ENCODE peak calls at places on chromosomes 11 and 22, in seven cellular contexts. X is stimulated activated CD4-positive, alpha-beta T cell treated with anti-CD3 and anti-CD28 coated beads, Interleukin-1b, Interleukin-23, amount 100 ng/mL, for 24 hours; Q is astrocyte of the spinal cord; N is hypothalamus; K is ACHN; L is aorta; S is AG09309. B is an unnamed sample.

GRCh38 chr11:33068611-33069340 is 29.4 kb downstream of the TCP11L1 start:
- DNase-seq in X (no peak), S (no peak), L (no peak), Q (no peak), K (no peak), N (no peak), B (no peak)

GRCh38 chr11:65719887-65720236 is 736 bp downstream of the RNASEH2C start:
- DNase-seq in X (peak; percentile 23), K (no peak), S (no peak), L (peak; percentile 55), Q (peak; percentile 12), N (no peak), B (peak; percentile 43)

GRCh38 chr11:5620606-5621521 is 3.9 kb upstream of the TRIM34 start:
- DNase-seq in X (no peak), Q (peak; percentile 89), K (no peak), L (no peak), S (peak; percentile 78), N (no peak), B (no peak)

GRCh38 chr11:65307298-65308229 is 7.1 kb upstream of the CDC42EP2 start:
- DNase-seq in X (no peak), Q (no peak), K (no peak), L (no peak), N (no peak), S (no peak), B (no peak)

GRCh38 chr11:19714387-19715363 is 2.0 kb downstream of the NAV2 start:
- DNase-seq in K (peak; percentile 78), Q (peak; percentile 51), S (no peak), X (no peak), L (peak; percentile 78), N (peak; percentile 60), B (no peak)

GRCh38 chr11:406796-407650 is 7.8 kb downstream of the SIGIRR start:
- DNase-seq in K (peak; percentile 67), Q (peak; percentile 74), X (peak; percentile 88), N (peak; percentile 50), S (no peak), L (peak; percentile 89), B (peak; percentile 93)

GRCh38 chr11:31887180-31887579 is 76.1 kb upstream of the PAX6 start:
- DNase-seq in N (no peak), X (no peak), Q (no peak), L (no peak), K (peak; percentile 22), S (no peak), B (no peak)

GRCh38 chr22:25110846-25111578 is 88.6 kb upstream of the CRYBB3 start:
- DNase-seq in X (peak; percentile 24), S (peak; percentile 4), N (peak; percentile 44), L (peak; percentile 74), Q (peak; percentile 85), K (peak; percentile 77), B (peak; percentile 1)

GRCh38 chr11:17399236-17399635 is 10.8 kb upstream of the KCNJ11 start:
- DNase-seq in K (no peak), L (no peak), S (no peak), X (no peak), N (no peak), Q (no peak), B (no peak)

GRCh38 chr22:19520566-19521305 is 3.5 kb downstream of the CLDN5 start:
- DNase-seq in K (no peak), S (no peak), N (no peak), L (no peak), X (no peak), Q (no peak), B (no peak)

GRCh38 chr22:28002181-28002700 is 83.2 kb upstream of the PITPNB start:
- DNase-seq in S (no peak), K (no peak), X (no peak), L (no peak), N (no peak), Q (no peak), B (no peak)

GRCh38 chr22:20010307-20011122 is 6.1 kb downstream of the ARVCF start:
- DNase-seq in N (no peak), K (no peak), S (no peak), X (no peak), L (peak; percentile 29), Q (no peak), B (no peak)

GRCh38 chr22:33404723-33405122 is 346.5 kb upstream of the SYN3 start:
- DNase-seq in K (no peak), N (no peak), L (no peak), S (no peak), Q (no peak), X (no peak), B (no peak)

GRCh38 chr11:60193687-60194433 is 11.0 kb upstream of the MS4A6A start:
- DNase-seq in K (peak; percentile 65), X (peak; percentile 41), S (no peak), Q (peak; percentile 1), L (peak; percentile 53), N (peak; percentile 3), B (peak; percentile 82)

GRCh38 chr22:43168416-43169309 is 17.3 kb downstream of the TSPO start:
- DNase-seq in S (no peak), K (no peak), L (peak; percentile 65), X (no peak), Q (peak; percentile 35), N (no peak), B (no peak)

GRCh38 chr22:37209140-37209845 is 3.0 kb downstream of the SSTR3 start:
- DNase-seq in N (no peak), K (no peak), S (no peak), X (no peak), Q (no peak), L (no peak), B (no peak)

GRCh38 chr11:120060512-120060911 is 77.4 kb downstream of the TRIM29 start:
- DNase-seq in X (no peak), Q (no peak), S (no peak), K (no peak), L (no peak), N (no peak), B (no peak)

GRCh38 chr11:12841946-12842630 is 167.0 kb upstream of the RASSF10 start:
- DNase-seq in N (peak; percentile 12), Q (peak; percentile 83), S (peak; percentile 47), L (no peak), K (no peak), X (no peak), B (no peak)

GRCh38 chr22:34225278-34225677 is 305.0 kb upstream of the LARGE1 start:
- DNase-seq in L (no peak), S (no peak), K (no peak), Q (no peak), X (no peak), N (no peak), B (no peak)